ENCODE peak calls at places on chromosomes 11 and 22, in six cellular contexts. One of them, this sample, is unnamed. For H3K4me1, the result is how much of the 10 kb centered on the place peaks cover.

GRCh38 chr11:27423125-27423524 is 49.5 kb downstream of the LGR4 start:
- DNase-seq in neural progenitor cell: peak
- DNase-seq in upper lobe of right lung: no peak
- DNase-seq in adrenal gland: peak
- DNase-seq in kidney: peak
- DNase-seq in IMR-90: peak
- DNase-seq in this sample: no peak

GRCh38 chr11:7977251-7977917 is 9.8 kb upstream of the EIF3F start:
- DNase-seq in kidney: no peak
- DNase-seq in upper lobe of right lung: no peak
- DNase-seq in adrenal gland: no peak
- DNase-seq in neural progenitor cell: no peak
- DNase-seq in IMR-90: peak
- DNase-seq in this sample: no peak

GRCh38 chr22:30000566-30000965 is 79.7 kb upstream of the HORMAD2 start:
- DNase-seq in IMR-90: peak
- DNase-seq in kidney: no peak
- DNase-seq in adrenal gland: no peak
- DNase-seq in upper lobe of right lung: no peak
- DNase-seq in neural progenitor cell: no peak
- DNase-seq in this sample: no peak

GRCh38 chr11:83073248-83073647 is 1.6 kb upstream of the RAB30 start:
- DNase-seq in adrenal gland: no peak
- DNase-seq in IMR-90: no peak
- DNase-seq in upper lobe of right lung: no peak
- DNase-seq in neural progenitor cell: no peak
- DNase-seq in kidney: no peak
- DNase-seq in this sample: no peak

GRCh38 chr11:64909653-64910343 is 7.2 kb downstream of the ATG2A start:
- DNase-seq in IMR-90: no peak
- DNase-seq in neural progenitor cell: no peak
- DNase-seq in kidney: peak
- DNase-seq in adrenal gland: no peak
- DNase-seq in upper lobe of right lung: no peak
- DNase-seq in this sample: no peak

GRCh38 chr11:27174026-27174425 is 133.4 kb downstream of the BBOX1 start:
- DNase-seq in IMR-90: no peak
- DNase-seq in neural progenitor cell: no peak
- DNase-seq in adrenal gland: no peak
- DNase-seq in upper lobe of right lung: no peak
- DNase-seq in kidney: no peak
- DNase-seq in this sample: no peak

GRCh38 chr11:33582636-33583325 is 117.8 kb downstream of the C11orf91 start:
- DNase-seq in neural progenitor cell: no peak
- DNase-seq in IMR-90: peak
- DNase-seq in adrenal gland: no peak
- DNase-seq in kidney: no peak
- DNase-seq in upper lobe of right lung: no peak
- DNase-seq in this sample: no peak

GRCh38 chr22:28911777-28912669 is 28.7 kb downstream of the ZNRF3 start:
- DNase-seq in neural progenitor cell: no peak
- DNase-seq in IMR-90: peak
- DNase-seq in adrenal gland: no peak
- DNase-seq in upper lobe of right lung: no peak
- DNase-seq in kidney: no peak
- DNase-seq in this sample: peak

GRCh38 chr11:11798586-11799438 is 43.0 kb upstream of the USP47 start:
- DNase-seq in neural progenitor cell: peak
- DNase-seq in upper lobe of right lung: peak
- DNase-seq in kidney: peak
- DNase-seq in IMR-90: peak
- DNase-seq in adrenal gland: peak
- DNase-seq in this sample: peak

GRCh38 chr11:122850076-122850631 is 11.9 kb downstream of the CRTAM start:
- DNase-seq in IMR-90: peak
- DNase-seq in neural progenitor cell: no peak
- DNase-seq in upper lobe of right lung: no peak
- DNase-seq in kidney: no peak
- DNase-seq in adrenal gland: no peak
- DNase-seq in this sample: no peak

GRCh38 chr11:102986815-102987214 is 31.3 kb upstream of the MMP13 start:
- DNase-seq in upper lobe of right lung: no peak
- DNase-seq in kidney: no peak
- DNase-seq in neural progenitor cell: no peak
- DNase-seq in adrenal gland: no peak
- DNase-seq in IMR-90: peak
- DNase-seq in this sample: no peak

GRCh38 chr11:96314326-96315050 is 28.5 kb downstream of the MAML2 start:
- DNase-seq in upper lobe of right lung: no peak
- DNase-seq in neural progenitor cell: no peak
- DNase-seq in kidney: no peak
- DNase-seq in adrenal gland: no peak
- DNase-seq in IMR-90: peak
- DNase-seq in this sample: no peak

GRCh38 chr22:25955323-25955722 is 213.3 kb downstream of the MYO18B start:
- DNase-seq in upper lobe of right lung: no peak
- DNase-seq in adrenal gland: no peak
- DNase-seq in kidney: no peak
- DNase-seq in IMR-90: no peak
- DNase-seq in neural progenitor cell: no peak
- DNase-seq in this sample: peak

GRCh38 chr11:124837491-124837856 is 27.8 kb upstream of the ROBO3 start:
- DNase-seq in kidney: no peak
- DNase-seq in adrenal gland: peak
- DNase-seq in upper lobe of right lung: no peak
- DNase-seq in neural progenitor cell: peak
- DNase-seq in IMR-90: peak
- DNase-seq in this sample: peak

GRCh38 chr11:9759519-9760179 is 95.8 kb downstream of the SWAP70 start:
- DNase-seq in neural progenitor cell: no peak
- DNase-seq in upper lobe of right lung: peak
- DNase-seq in adrenal gland: peak
- DNase-seq in kidney: peak
- DNase-seq in IMR-90: peak
- DNase-seq in this sample: peak

DNA sequence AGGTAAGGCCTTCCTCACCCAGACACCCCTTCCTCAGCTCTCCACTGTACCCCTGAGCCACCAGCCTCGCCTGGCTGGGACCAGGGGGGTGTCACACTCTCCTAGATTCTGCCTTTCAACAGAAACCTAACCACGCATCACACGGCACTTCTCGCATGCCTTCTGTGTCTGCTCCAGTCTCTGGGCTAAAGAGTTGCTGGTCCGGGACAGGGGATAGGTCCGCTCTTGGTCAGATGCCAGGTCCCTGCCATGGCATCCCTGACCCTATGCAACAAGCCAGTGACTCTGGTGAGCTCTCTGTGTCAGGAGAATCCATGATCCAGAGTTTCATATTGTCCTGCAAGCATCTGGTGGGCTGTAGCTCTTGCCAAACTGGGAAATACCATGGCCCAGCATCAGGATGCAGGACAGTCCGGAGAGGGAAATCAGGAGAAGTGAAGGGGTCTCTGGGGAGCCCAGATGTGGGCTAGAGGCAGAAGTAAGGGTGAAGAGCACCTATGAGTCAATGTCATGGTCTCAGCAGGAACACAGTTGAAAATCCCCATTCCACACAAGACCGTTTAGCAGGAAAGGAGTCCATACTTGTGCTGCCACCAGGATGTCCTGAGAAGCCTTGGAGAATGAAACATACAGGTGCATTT is 14.1 kb downstream of the IGLL5 start:
- DNase-seq in neural progenitor cell: no peak
- DNase-seq in kidney: no peak
- DNase-seq in adrenal gland: no peak
- DNase-seq in IMR-90: no peak
- DNase-seq in upper lobe of right lung: no peak
- DNase-seq in this sample: no peak
- H3K4me1 ChIP-seq in neural progenitor cell: under half
- H3K4me1 ChIP-seq in kidney: under half
- H3K4me1 ChIP-seq in adrenal gland: under half
- H3K4me1 ChIP-seq in IMR-90: under half
- H3K4me1 ChIP-seq in upper lobe of right lung: under half
- H3K4me1 ChIP-seq in this sample: under half

DNA sequence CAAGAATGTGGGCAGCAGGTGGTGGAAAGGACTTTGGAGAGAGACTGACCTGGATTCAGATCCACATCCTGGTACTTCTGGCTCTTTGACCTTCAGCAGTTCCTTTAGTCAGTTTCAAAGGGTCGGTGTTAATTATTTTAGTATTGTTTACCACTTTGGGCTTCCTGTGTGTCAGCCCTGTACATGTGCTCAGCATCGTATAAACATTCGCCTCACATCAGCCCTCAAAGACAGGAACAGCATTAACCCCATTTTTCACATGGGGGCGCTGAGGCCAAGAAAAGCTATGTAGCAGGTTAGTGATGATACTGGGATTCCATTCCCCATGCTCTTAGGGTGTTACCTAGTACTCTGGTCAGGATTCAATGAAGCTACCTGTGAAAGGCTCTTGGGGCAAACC is 72.1 kb upstream of the YWHAH start:
- DNase-seq in neural progenitor cell: peak
- DNase-seq in IMR-90: no peak
- DNase-seq in kidney: no peak
- DNase-seq in adrenal gland: no peak
- DNase-seq in upper lobe of right lung: no peak
- DNase-seq in this sample: no peak
- TF ChIP-seq CTCF in neural progenitor cell: peak
- TF ChIP-seq CTCF in IMR-90: no peak
- TF ChIP-seq CTCF in kidney: no peak
- TF ChIP-seq CTCF in adrenal gland: peak
- TF ChIP-seq CTCF in upper lobe of right lung: peak
- TF ChIP-seq CTCF in this sample: no peak

GRCh38 chr11:111561801-111562325 is 21.3 kb downstream of the LAYN start:
- DNase-seq in adrenal gland: no peak
- DNase-seq in kidney: no peak
- DNase-seq in IMR-90: peak
- DNase-seq in neural progenitor cell: no peak
- DNase-seq in upper lobe of right lung: no peak
- DNase-seq in this sample: no peak
- H3K4me1 ChIP-seq in adrenal gland: under half
- H3K4me1 ChIP-seq in kidney: under half
- H3K4me1 ChIP-seq in IMR-90: under half
- H3K4me1 ChIP-seq in neural progenitor cell: under half
- H3K4me1 ChIP-seq in upper lobe of right lung: under half
- H3K4me1 ChIP-seq in this sample: under half

GRCh38 chr11:66639066-66639813 is 737 bp downstream of the RBM4 start:
- DNase-seq in neural progenitor cell: no peak
- DNase-seq in IMR-90: peak
- DNase-seq in upper lobe of right lung: no peak
- DNase-seq in adrenal gland: peak
- DNase-seq in kidney: no peak
- DNase-seq in this sample: peak
- TF ChIP-seq CTCF in neural progenitor cell: no peak
- TF ChIP-seq CTCF in IMR-90: peak
- TF ChIP-seq CTCF in upper lobe of right lung: peak
- TF ChIP-seq CTCF in adrenal gland: no peak
- TF ChIP-seq CTCF in kidney: no peak
- TF ChIP-seq CTCF in this sample: no peak

GRCh38 chr22:21687685-21688259 is 22.0 kb downstream of the PPIL2 start:
- DNase-seq in upper lobe of right lung: no peak
- DNase-seq in kidney: no peak
- DNase-seq in adrenal gland: no peak
- DNase-seq in IMR-90: no peak
- DNase-seq in neural progenitor cell: no peak
- DNase-seq in this sample: no peak

GRCh38 chr22:21688341-21688705 is 22.5 kb downstream of the PPIL2 start:
- DNase-seq in neural progenitor cell: no peak
- DNase-seq in IMR-90: no peak
- DNase-seq in kidney: no peak
- DNase-seq in adrenal gland: no peak
- DNase-seq in upper lobe of right lung: no peak
- DNase-seq in this sample: no peak

GRCh38 chr22:21685164-21685513 is 19.3 kb downstream of the PPIL2 start:
- DNase-seq in IMR-90: no peak
- DNase-seq in upper lobe of right lung: no peak
- DNase-seq in neural progenitor cell: no peak
- DNase-seq in kidney: no peak
- DNase-seq in adrenal gland: no peak
- DNase-seq in this sample: no peak

GRCh38 chr22:21686193-21686608 is 20.4 kb downstream of the PPIL2 start:
- DNase-seq in adrenal gland: no peak
- DNase-seq in kidney: no peak
- DNase-seq in IMR-90: no peak
- DNase-seq in neural progenitor cell: no peak
- DNase-seq in upper lobe of right lung: no peak
- DNase-seq in this sample: no peak

GRCh38 chr22:21686634-21687393 is 21.0 kb downstream of the PPIL2 start:
- DNase-seq in upper lobe of right lung: no peak
- DNase-seq in IMR-90: no peak
- DNase-seq in neural progenitor cell: no peak
- DNase-seq in kidney: peak
- DNase-seq in adrenal gland: no peak
- DNase-seq in this sample: no peak
- H3K4me1 ChIP-seq in upper lobe of right lung: under half
- H3K4me1 ChIP-seq in IMR-90: under half
- H3K4me1 ChIP-seq in neural progenitor cell: under half
- H3K4me1 ChIP-seq in kidney: under half
- H3K4me1 ChIP-seq in adrenal gland: under half
- H3K4me1 ChIP-seq in this sample: under half

DNA sequence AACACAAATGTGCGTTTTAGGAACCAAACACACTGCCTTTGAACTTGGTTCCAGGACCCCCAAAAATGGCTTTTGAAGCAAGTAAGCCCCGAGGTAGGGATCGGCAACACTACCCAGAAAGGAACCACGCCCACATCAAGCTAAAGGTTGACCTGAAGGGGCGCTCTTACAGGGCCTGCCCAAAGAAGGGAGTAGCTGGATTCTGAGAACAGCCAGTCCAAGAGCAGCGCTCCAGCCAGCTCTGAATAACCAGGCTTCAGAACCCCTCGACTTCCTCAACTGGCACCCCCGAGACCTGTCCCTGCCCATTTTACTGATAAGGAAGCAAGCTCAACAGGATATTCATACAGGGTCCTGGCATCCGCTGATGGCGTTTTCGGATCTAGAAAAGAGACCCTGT is 18.9 kb upstream of the MOB2 start:
- DNase-seq in IMR-90: no peak
- DNase-seq in adrenal gland: no peak
- DNase-seq in kidney: peak
- DNase-seq in neural progenitor cell: peak
- DNase-seq in upper lobe of right lung: no peak
- DNase-seq in this sample: no peak
- TF ChIP-seq CTCF in IMR-90: no peak
- TF ChIP-seq CTCF in adrenal gland: no peak
- TF ChIP-seq CTCF in kidney: no peak
- TF ChIP-seq CTCF in neural progenitor cell: peak
- TF ChIP-seq CTCF in upper lobe of right lung: no peak
- TF ChIP-seq CTCF in this sample: no peak

This sample was measured in testis.